ENCODE peak calls at places on chromosomes 1 and 21, in four cellular contexts. L is choroid plexus epithelial cell, R is PC-3, T is endothelial cell. G is an unnamed sample.
A peak's percentile ranks its signal among the peaks of the same experiment; 100 is the strongest.

GRCh38 chr1:1627842-1628655 is 3.9 kb upstream of the MMP23B start:
- DNase-seq in L (no peak), R (no peak), T (no peak), G (no peak)

GRCh38 chr1:27001570-27002360 is 8.3 kb downstream of the TRNP1 start:
- DNase-seq in T (no peak), L (no peak), R (peak; percentile 46), G (no peak)

GRCh38 chr1:224182866-224183590 is at the start of gene DEGS1:
- DNase-seq in T (peak; percentile 83), L (peak; percentile 71), R (peak; percentile 92), G (peak; percentile 82)

GRCh38 chr1:165439287-165439686 is 5.6 kb downstream of the RXRG start:
- DNase-seq in R (no peak), T (no peak), L (no peak), G (no peak)

GRCh38 chr1:245448858-245449534 is 294.2 kb downstream of the KIF26B start:
- DNase-seq in R (no peak), T (no peak), L (peak; percentile 23), G (peak; percentile 50)

GRCh38 chr1:24586119-24586518 is 30.2 kb downstream of the NCMAP start:
- DNase-seq in R (no peak), T (no peak), L (no peak), G (no peak)

GRCh38 chr1:89695847-89696246 is 62.9 kb downstream of the LRRC8C start:
- DNase-seq in T (no peak), R (no peak), L (no peak), G (no peak)

GRCh38 chr1:76302711-76303347 is 228.3 kb downstream of the ST6GALNAC3 start:
- DNase-seq in L (peak; percentile 21), T (no peak), R (no peak), G (no peak)

GRCh38 chr1:240595476-240595875 is 16.5 kb downstream of the GREM2 start:
- DNase-seq in T (no peak), R (no peak), L (no peak), G (no peak)

GRCh38 chr1:3261007-3261968 is 192.3 kb downstream of the PRDM16 start:
- DNase-seq in T (no peak), R (no peak), L (no peak), G (no peak)

GRCh38 chr1:182299728-182300581 is 91.6 kb downstream of the GLUL start:
- DNase-seq in R (no peak), L (peak; percentile 9), T (peak; percentile 9), G (peak; percentile 9)

GRCh38 chr1:224506141-224506814 is 71.7 kb upstream of the WDR26 start:
- DNase-seq in L (no peak), T (no peak), R (no peak), G (no peak)

GRCh38 chr1:201767339-201767738 is 61.6 kb upstream of the IPO9 start:
- DNase-seq in R (no peak), L (no peak), T (no peak), G (no peak)

GRCh38 chr1:229714964-229715603 is 89.0 kb downstream of the URB2 start:
- DNase-seq in T (no peak), L (no peak), R (peak; percentile 82), G (no peak)

GRCh38 chr1:8754993-8755392 is 62.4 kb downstream of the RERE start:
- DNase-seq in L (no peak), T (no peak), R (no peak), G (no peak)

GRCh38 chr1:195071461-195071860 is 1536.8 kb downstream of the KCNT2 start:
- DNase-seq in T (no peak), L (no peak), R (no peak), G (no peak)

GRCh38 chr1:149916927-149917310 is 725 bp downstream of the SV2A start:
- DNase-seq in L (no peak), R (no peak), T (no peak), G (no peak)

GRCh38 chr1:202713110-202713509 is 2.9 kb upstream of the SYT2 start:
- DNase-seq in T (no peak), R (peak; percentile 78), L (no peak), G (no peak)

GRCh38 chr1:171212607-171213347 is 27.7 kb downstream of the FMO2 start:
- DNase-seq in L (no peak), T (no peak), R (no peak), G (no peak)

GRCh38 chr1:224205438-224205840 is 22.4 kb downstream of the DEGS1 start:
- DNase-seq in R (peak; percentile 86), L (peak; percentile 65), T (no peak), G (peak; percentile 71)

GRCh38 chr1:201896951-201897391 is 8.3 kb downstream of the SHISA4 start:
- DNase-seq in L (no peak), T (no peak), R (peak; percentile 45), G (no peak)

GRCh38 chr21:33259995-33260394 is 6.2 kb upstream of the IL10RB start:
- DNase-seq in T (no peak), R (no peak), L (no peak), G (no peak)

GRCh38 chr1:210262167-210262896 is 29.7 kb downstream of the SERTAD4 start:
- DNase-seq in T (no peak), R (peak; percentile 67), L (no peak), G (peak; percentile 94)

GRCh38 chr1:67599085-67599484 is 85.9 kb upstream of the GADD45A start:
- DNase-seq in T (no peak), R (no peak), L (no peak), G (no peak)

GRCh38 chr1:29736582-29737188 is 500.4 kb downstream of the PTPRU start:
- DNase-seq in T (peak; percentile 62), L (peak; percentile 69), R (peak; percentile 70), G (peak; percentile 67)

GRCh38 chr1:13807213-13807612 is 107.2 kb downstream of the PRDM2 start:
- DNase-seq in L (peak; percentile 45), R (peak; percentile 52), T (peak; percentile 70), G (no peak)

GRCh38 chr1:112508242-112509004 is at the start of gene WNT2B:
- DNase-seq in T (no peak), L (no peak), R (no peak), G (no peak)

GRCh38 chr1:60859111-60859510 is 223.2 kb upstream of the NFIA start:
- DNase-seq in R (no peak), T (no peak), L (no peak), G (no peak)

GRCh38 chr1:77281491-77282186 is at the start of gene AK5:
- DNase-seq in L (peak; percentile 38), T (peak; percentile 42), R (peak; percentile 46), G (peak; percentile 38)

GRCh38 chr21:44618909-44619308 is 7.0 kb downstream of the KRTAP10-8 start:
- DNase-seq in T (no peak), L (no peak), R (peak; percentile 19), G (no peak)

GRCh38 chr1:46274224-46275029 is 26.9 kb downstream of the RAD54L start:
- DNase-seq in R (no peak), T (no peak), L (peak; percentile 15), G (no peak)

GRCh38 chr1:8026153-8026975 is at the start of gene ERRFI1:
- DNase-seq in T (peak; percentile 95), L (peak; percentile 98), R (peak; percentile 93), G (peak; percentile 98)

GRCh38 chr1:161706483-161707347 is at the start of gene FCRLA:
- DNase-seq in T (no peak), L (peak; percentile 67), R (peak; percentile 68), G (peak; percentile 85)

GRCh38 chr1:234111458-234112142 is 207.1 kb downstream of the SLC35F3 start:
- DNase-seq in R (peak; percentile 60), T (peak; percentile 66), L (peak; percentile 10), G (peak; percentile 20)

GRCh38 chr1:171788696-171789095 is 7.2 kb downstream of the METTL13 start:
- DNase-seq in L (peak; percentile 71), T (no peak), R (peak; percentile 70), G (peak; percentile 77)

GRCh38 chr1:53587252-53587992 is 128.2 kb downstream of the DMRTB1 start:
- DNase-seq in L (no peak), R (no peak), T (no peak), G (no peak)

GRCh38 chr1:36585760-36586072 is 103.0 kb upstream of the CSF3R start:
- DNase-seq in T (no peak), R (peak; percentile 4), L (no peak), G (no peak)

GRCh38 chr1:11431946-11432507 is 46.9 kb upstream of the DISP3 start:
- DNase-seq in R (no peak), L (no peak), T (no peak), G (no peak)

GRCh38 chr1:19643113-19643512 is 998 bp upstream of the NBL1 start:
- DNase-seq in T (no peak), L (peak; percentile 58), R (peak; percentile 82), G (peak; percentile 26)
- TF ChIP-seq CTCF in T (no peak), L (peak; percentile 30), R (peak; percentile 56), G (no peak)

GRCh38 chr1:18970762-18971161 is 14.3 kb upstream of the IFFO2 start:
- DNase-seq in R (peak; percentile 52), L (no peak), T (no peak), G (no peak)
- TF ChIP-seq CTCF in R (no peak), L (no peak), T (no peak), G (no peak)

GRCh38 chr21:29817450-29817849 is 122.3 kb downstream of the GRIK1 start:
- DNase-seq in L (no peak), T (no peak), R (no peak), G (no peak)

GRCh38 chr21:29818520-29818919 is 121.3 kb downstream of the GRIK1 start:
- DNase-seq in L (no peak), T (no peak), R (no peak), G (no peak)

GRCh38 chr21:29812947-29813346 is 126.8 kb downstream of the GRIK1 start:
- DNase-seq in R (no peak), T (no peak), L (no peak), G (no peak)
- TF ChIP-seq CTCF in R (no peak), T (no peak), L (no peak), G (no peak)

GRCh38 chr1:226108935-226109828 is 46.7 kb downstream of the H3-3A start:
- DNase-seq in T (no peak), L (peak; percentile 79), R (no peak), G (peak; percentile 51)
- TF ChIP-seq CTCF in T (no peak), L (no peak), R (no peak), G (no peak)

GRCh38 chr1:34884961-34885360 is 25.4 kb upstream of the SMIM12 start:
- DNase-seq in R (no peak), T (no peak), L (no peak), G (no peak)
- TF ChIP-seq CTCF in R (peak; percentile 42), T (peak; percentile 20), L (no peak), G (no peak)

G was measured in astrocyte of the spinal cord.